ENCODE peak calls at places on chromosome 22, in seven cellular contexts. One of them, this sample, is unnamed. For H3K36me3, the result is how much of the 10 kb centered on the place peaks cover.

GRCh38 chr22:38347944-38348750 is 30.9 kb upstream of the CSNK1E start:
- DNase-seq in heart right ventricle: no peak
- DNase-seq in lower lobe of right lung: no peak
- DNase-seq in fibroblast of lung: no peak
- DNase-seq in PC-3: peak
- DNase-seq in upper lobe of right lung: peak
- DNase-seq in tibial nerve: peak
- DNase-seq in this sample: no peak

GRCh38 chr22:35597692-35598395 is 19.3 kb downstream of the MB start:
- DNase-seq in heart right ventricle: peak
- DNase-seq in lower lobe of right lung: peak
- DNase-seq in fibroblast of lung: no peak
- DNase-seq in PC-3: no peak
- DNase-seq in upper lobe of right lung: peak
- DNase-seq in tibial nerve: no peak
- DNase-seq in this sample: no peak

GRCh38 chr22:34414467-34415440 is 494.5 kb upstream of the LARGE1 start:
- DNase-seq in heart right ventricle: no peak
- DNase-seq in lower lobe of right lung: no peak
- DNase-seq in fibroblast of lung: no peak
- DNase-seq in PC-3: peak
- DNase-seq in upper lobe of right lung: no peak
- DNase-seq in tibial nerve: no peak
- DNase-seq in this sample: no peak

GRCh38 chr22:36073476-36073875 is 44.9 kb upstream of the RBFOX2 start:
- DNase-seq in heart right ventricle: no peak
- DNase-seq in lower lobe of right lung: no peak
- DNase-seq in fibroblast of lung: peak
- DNase-seq in PC-3: no peak
- DNase-seq in upper lobe of right lung: no peak
- DNase-seq in tibial nerve: no peak
- DNase-seq in this sample: no peak

GRCh38 chr22:32847067-32847491 is 45.6 kb downstream of the TIMP3 start:
- DNase-seq in heart right ventricle: peak
- DNase-seq in lower lobe of right lung: no peak
- DNase-seq in fibroblast of lung: no peak
- DNase-seq in PC-3: no peak
- DNase-seq in upper lobe of right lung: no peak
- DNase-seq in tibial nerve: no peak
- DNase-seq in this sample: no peak

GRCh38 chr22:43389227-43389836 is 22.5 kb upstream of the MPPED1 start:
- DNase-seq in heart right ventricle: no peak
- DNase-seq in lower lobe of right lung: peak
- DNase-seq in fibroblast of lung: no peak
- DNase-seq in PC-3: no peak
- DNase-seq in upper lobe of right lung: no peak
- DNase-seq in tibial nerve: no peak
- DNase-seq in this sample: no peak

GRCh38 chr22:49013707-49014106 is 814.0 kb downstream of the BRD1 start:
- DNase-seq in heart right ventricle: no peak
- DNase-seq in lower lobe of right lung: no peak
- DNase-seq in fibroblast of lung: no peak
- DNase-seq in PC-3: no peak
- DNase-seq in upper lobe of right lung: peak
- DNase-seq in tibial nerve: no peak
- DNase-seq in this sample: no peak

GRCh38 chr22:37464181-37464580 is 22.0 kb downstream of the MFNG start:
- DNase-seq in heart right ventricle: no peak
- DNase-seq in lower lobe of right lung: no peak
- DNase-seq in fibroblast of lung: peak
- DNase-seq in PC-3: no peak
- DNase-seq in upper lobe of right lung: no peak
- DNase-seq in tibial nerve: no peak
- DNase-seq in this sample: no peak

GRCh38 chr22:45640291-45640940 is 31.2 kb upstream of the ATXN10 start:
- DNase-seq in heart right ventricle: no peak
- DNase-seq in lower lobe of right lung: no peak
- DNase-seq in fibroblast of lung: no peak
- DNase-seq in PC-3: no peak
- DNase-seq in upper lobe of right lung: peak
- DNase-seq in tibial nerve: no peak
- DNase-seq in this sample: no peak

GRCh38 chr22:45638834-45639746 is 32.5 kb upstream of the ATXN10 start:
- DNase-seq in heart right ventricle: peak
- DNase-seq in lower lobe of right lung: peak
- DNase-seq in fibroblast of lung: peak
- DNase-seq in PC-3: peak
- DNase-seq in upper lobe of right lung: peak
- DNase-seq in tibial nerve: peak
- DNase-seq in this sample: no peak

GRCh38 chr22:45639747-45640102 is 31.9 kb upstream of the ATXN10 start:
- DNase-seq in heart right ventricle: no peak
- DNase-seq in lower lobe of right lung: no peak
- DNase-seq in fibroblast of lung: no peak
- DNase-seq in PC-3: no peak
- DNase-seq in upper lobe of right lung: peak
- DNase-seq in tibial nerve: no peak
- DNase-seq in this sample: no peak

GRCh38 chr22:45636668-45637067 is 35.0 kb upstream of the ATXN10 start:
- DNase-seq in heart right ventricle: no peak
- DNase-seq in lower lobe of right lung: no peak
- DNase-seq in fibroblast of lung: no peak
- DNase-seq in PC-3: no peak
- DNase-seq in upper lobe of right lung: no peak
- DNase-seq in tibial nerve: no peak
- DNase-seq in this sample: no peak

DNA sequence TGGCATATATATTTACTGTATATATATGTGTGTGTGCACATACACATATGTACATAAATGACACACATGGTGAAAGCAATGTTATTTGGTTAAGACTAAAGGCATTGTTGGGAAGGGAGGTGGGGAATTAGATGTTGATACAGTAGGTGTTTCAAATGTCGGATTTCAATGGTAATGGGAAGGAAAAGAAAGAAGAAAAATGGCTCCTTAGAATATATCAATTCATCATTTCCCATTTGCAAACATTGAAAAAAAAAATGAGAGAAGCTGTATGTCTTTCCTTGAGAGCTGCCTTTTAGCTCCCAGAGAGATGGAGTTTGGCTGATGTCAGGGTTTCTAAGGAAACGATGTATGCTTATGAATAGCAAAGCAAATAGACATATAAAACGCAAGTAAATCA is 33.4 kb upstream of the ATXN10 start:
- DNase-seq in heart right ventricle: no peak
- DNase-seq in lower lobe of right lung: no peak
- DNase-seq in fibroblast of lung: no peak
- DNase-seq in PC-3: no peak
- DNase-seq in upper lobe of right lung: no peak
- DNase-seq in tibial nerve: no peak
- DNase-seq in this sample: no peak
- H3K36me3 ChIP-seq in heart right ventricle: under half
- H3K36me3 ChIP-seq in lower lobe of right lung: under half
- H3K36me3 ChIP-seq in fibroblast of lung: under half
- H3K36me3 ChIP-seq in PC-3: under half
- H3K36me3 ChIP-seq in upper lobe of right lung: under half
- H3K36me3 ChIP-seq in tibial nerve: under half
- H3K36me3 ChIP-seq in this sample: under half

DNA sequence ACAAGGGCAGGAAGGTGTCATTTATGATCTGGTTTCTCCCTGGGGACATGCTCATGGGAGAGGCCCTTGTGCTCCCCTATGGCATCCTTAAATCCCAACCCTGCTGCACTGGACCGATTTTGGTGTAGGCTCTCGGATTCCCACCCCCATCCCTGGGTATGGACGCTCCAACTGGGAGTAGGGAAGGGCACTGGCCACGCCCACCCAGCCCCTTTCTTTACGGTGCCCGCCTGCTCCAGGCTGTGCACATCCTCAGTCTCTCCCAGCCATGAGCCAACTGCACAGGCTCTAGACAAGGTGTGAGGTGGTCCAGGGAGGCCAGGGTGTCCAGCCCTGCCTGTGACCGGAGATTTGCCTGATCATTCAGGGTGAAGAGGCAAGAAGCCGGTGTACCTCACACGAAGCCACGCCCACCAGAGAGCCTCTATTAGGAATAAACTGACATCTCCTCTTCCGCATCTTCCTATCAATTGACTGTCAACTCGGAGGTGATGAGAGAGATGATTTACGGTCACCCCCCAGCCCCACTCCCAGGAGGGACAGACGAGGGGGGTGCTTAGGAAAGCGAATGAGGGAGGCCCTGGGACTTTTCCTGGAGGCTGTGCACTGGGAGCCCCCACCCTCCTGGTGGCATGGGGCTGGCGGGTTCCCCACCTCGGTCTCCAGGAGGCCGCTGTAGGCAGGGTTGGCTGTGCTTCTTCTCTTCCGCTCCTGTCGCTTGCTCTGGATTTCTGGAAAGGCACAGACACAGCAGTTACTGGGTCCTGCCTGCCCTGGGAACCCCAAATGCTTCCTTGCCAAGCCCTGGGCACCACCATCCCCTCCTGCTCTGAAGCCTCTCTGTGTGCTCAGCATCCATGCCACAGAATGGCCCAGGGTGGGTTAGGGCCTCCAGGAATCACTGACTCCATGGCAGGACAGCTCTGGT is 116.7 kb downstream of the PHF21B start:
- DNase-seq in heart right ventricle: no peak
- DNase-seq in lower lobe of right lung: no peak
- DNase-seq in fibroblast of lung: no peak
- DNase-seq in PC-3: no peak
- DNase-seq in upper lobe of right lung: peak
- DNase-seq in tibial nerve: no peak
- DNase-seq in this sample: no peak
- H3K36me3 ChIP-seq in heart right ventricle: under half
- H3K36me3 ChIP-seq in lower lobe of right lung: under half
- H3K36me3 ChIP-seq in fibroblast of lung: under half
- H3K36me3 ChIP-seq in PC-3: under half
- H3K36me3 ChIP-seq in upper lobe of right lung: under half
- H3K36me3 ChIP-seq in tibial nerve: under half
- H3K36me3 ChIP-seq in this sample: under half

GRCh38 chr22:23133922-23134321 is 7.9 kb downstream of the RSPH14 start:
- DNase-seq in heart right ventricle: no peak
- DNase-seq in lower lobe of right lung: no peak
- DNase-seq in fibroblast of lung: no peak
- DNase-seq in PC-3: no peak
- DNase-seq in upper lobe of right lung: no peak
- DNase-seq in tibial nerve: no peak
- DNase-seq in this sample: no peak
- H3K36me3 ChIP-seq in heart right ventricle: under half
- H3K36me3 ChIP-seq in lower lobe of right lung: under half
- H3K36me3 ChIP-seq in fibroblast of lung: under half
- H3K36me3 ChIP-seq in PC-3: under half
- H3K36me3 ChIP-seq in upper lobe of right lung: under half
- H3K36me3 ChIP-seq in tibial nerve: under half
- H3K36me3 ChIP-seq in this sample: under half

DNA sequence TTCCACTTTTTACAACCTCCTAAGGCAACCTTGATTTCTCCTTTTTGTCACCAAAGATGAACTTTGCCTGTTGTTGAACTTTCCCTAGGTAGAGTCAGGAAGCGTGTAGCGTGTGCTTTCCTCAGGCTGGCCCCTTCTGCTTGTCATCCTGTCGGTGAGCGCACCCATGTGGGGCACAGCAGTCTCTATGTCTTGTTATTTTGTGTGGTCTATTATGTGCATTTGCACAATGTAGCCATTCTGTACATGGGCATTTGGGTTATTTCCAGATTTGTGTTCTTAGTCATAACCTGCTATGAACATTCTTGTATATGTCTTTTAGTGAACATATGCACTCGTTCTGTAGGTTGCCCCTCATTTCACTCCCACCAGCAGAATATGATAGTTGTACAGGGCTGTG is 34.9 kb downstream of the CABIN1 start:
- DNase-seq in heart right ventricle: no peak
- DNase-seq in lower lobe of right lung: no peak
- DNase-seq in fibroblast of lung: peak
- DNase-seq in PC-3: peak
- DNase-seq in upper lobe of right lung: no peak
- DNase-seq in tibial nerve: no peak
- DNase-seq in this sample: no peak
- H3K36me3 ChIP-seq in heart right ventricle: under half
- H3K36me3 ChIP-seq in lower lobe of right lung: half or more
- H3K36me3 ChIP-seq in fibroblast of lung: under half
- H3K36me3 ChIP-seq in PC-3: under half
- H3K36me3 ChIP-seq in upper lobe of right lung: half or more
- H3K36me3 ChIP-seq in tibial nerve: under half
- H3K36me3 ChIP-seq in this sample: under half